ENCODE peak calls at places on chromosome 2, in five cellular contexts. W is H1, N is endothelial cell of umbilical vein, T is upper lobe of right lung, L is tibial artery. F is an unnamed sample. For H3K4me1, the result is how much of the 10 kb centered on the place peaks cover.

GRCh38 chr2:210445116-210445707 is 31.3 kb downstream of the LANCL1 start:
- DNase-seq in W (no peak), N (peak), T (no peak), L (no peak), F (no peak)

GRCh38 chr2:144694456-144694855 is 174.5 kb upstream of the ZEB2 start:
- DNase-seq in W (no peak), N (no peak), T (no peak), L (no peak), F (no peak)

GRCh38 chr2:196365923-196366322 is 194.5 kb upstream of the STK17B start:
- DNase-seq in W (no peak), N (no peak), T (no peak), L (no peak), F (no peak)

GRCh38 chr2:149703281-149703680 is 115.7 kb upstream of the MMADHC start:
- DNase-seq in W (no peak), N (peak), T (no peak), L (no peak), F (no peak)

GRCh38 chr2:181553244-181553643 is 96.1 kb downstream of the ITGA4 start:
- DNase-seq in W (no peak), N (no peak), T (no peak), L (no peak), F (no peak)

GRCh38 chr2:48439102-48439501 is 90.9 kb upstream of the STON1 start:
- DNase-seq in W (no peak), N (no peak), T (no peak), L (no peak), F (no peak)

GRCh38 chr2:70946832-70947442 is 11.2 kb downstream of the ATP6V1B1 start:
- DNase-seq in W (no peak), N (peak), T (peak), L (peak), F (peak)

GRCh38 chr2:33216508-33217182 is 259.8 kb upstream of the RASGRP3 start:
- DNase-seq in W (no peak), N (peak), T (no peak), L (peak), F (no peak)

GRCh38 chr2:172655091-172655837 is 80.4 kb upstream of the RAPGEF4 start:
- DNase-seq in W (no peak), N (peak), T (no peak), L (no peak), F (no peak)

GRCh38 chr2:102229141-102229764 is 42.4 kb downstream of the IL1RL2 start:
- DNase-seq in W (no peak), N (no peak), T (no peak), L (no peak), F (no peak)

GRCh38 chr2:208984376-208985100 is 439.3 kb upstream of the MAP2 start:
- DNase-seq in W (no peak), N (no peak), T (no peak), L (no peak), F (no peak)

GRCh38 chr2:133532919-133533318 is 35.3 kb downstream of the NCKAP5 start:
- DNase-seq in W (no peak), N (no peak), T (no peak), L (no peak), F (no peak)

GRCh38 chr2:46184794-46185583 is 112.2 kb upstream of the EPAS1 start:
- DNase-seq in W (no peak), N (no peak), T (no peak), L (no peak), F (peak)

GRCh38 chr2:145022671-145023330 is 502.9 kb upstream of the ZEB2 start:
- DNase-seq in W (no peak), N (no peak), T (no peak), L (no peak), F (no peak)

GRCh38 chr2:62641410-62641843 is 64.1 kb upstream of the EHBP1 start:
- DNase-seq in W (no peak), N (no peak), T (no peak), L (no peak), F (no peak)

GRCh38 chr2:205895981-205896655 is 189.9 kb downstream of the INO80D start:
- DNase-seq in W (no peak), N (no peak), T (no peak), L (no peak), F (no peak)

GRCh38 chr2:105515581-105516415 is 116.9 kb upstream of the FHL2 start:
- DNase-seq in W (no peak), N (peak), T (peak), L (peak), F (no peak)

GRCh38 chr2:71157124-71157802 is 26.8 kb downstream of the MPHOSPH10 start:
- DNase-seq in W (peak), N (peak), T (no peak), L (peak), F (peak)

GRCh38 chr2:133674433-133675331 is 106.4 kb upstream of the NCKAP5 start:
- DNase-seq in W (no peak), N (peak), T (peak), L (peak), F (peak)

GRCh38 chr2:153971250-153971649 is 99.5 kb downstream of the GALNT13 start:
- DNase-seq in W (no peak), N (no peak), T (no peak), L (no peak), F (no peak)

GRCh38 chr2:143890799-143891198 is 629.1 kb downstream of the ZEB2 start:
- DNase-seq in W (no peak), N (no peak), T (no peak), L (no peak), F (no peak)

GRCh38 chr2:114800371-114800770 is 357.9 kb downstream of the DPP10 start:
- DNase-seq in W (no peak), N (no peak), T (no peak), L (no peak), F (no peak)

GRCh38 chr2:48377646-48378045 is 152.3 kb upstream of the STON1 start:
- DNase-seq in W (no peak), N (no peak), T (no peak), L (no peak), F (no peak)

GRCh38 chr2:241017228-241017940 is 19.0 kb downstream of the SNED1 start:
- DNase-seq in W (no peak), N (no peak), T (peak), L (peak), F (peak)

GRCh38 chr2:69770193-69770702 is 28.3 kb downstream of the ANXA4 start:
- DNase-seq in W (no peak), N (peak), T (no peak), L (peak), F (no peak)

GRCh38 chr2:27408601-27409320 is 630 bp downstream of the PPM1G start:
- DNase-seq in W (no peak), N (peak), T (no peak), L (no peak), F (no peak)

GRCh38 chr2:46097714-46098480 is 199.3 kb upstream of the EPAS1 start:
- DNase-seq in W (no peak), N (peak), T (no peak), L (peak), F (no peak)

GRCh38 chr2:216274194-216274593 is 98.1 kb downstream of the MARCHF4 start:
- DNase-seq in W (no peak), N (no peak), T (no peak), L (no peak), F (no peak)

GRCh38 chr2:36820942-36821605 is 124.6 kb downstream of the VIT start:
- DNase-seq in W (no peak), N (no peak), T (no peak), L (no peak), F (no peak)

GRCh38 chr2:2524340-2524941 is 193.4 kb upstream of the MYT1L start:
- DNase-seq in W (no peak), N (no peak), T (no peak), L (no peak), F (no peak)

GRCh38 chr2:20317198-20317597 is 33.4 kb downstream of the PUM2 start:
- DNase-seq in W (no peak), N (no peak), T (no peak), L (no peak), F (no peak)

GRCh38 chr2:104213758-104214157 is 640.2 kb upstream of the POU3F3 start:
- DNase-seq in W (no peak), N (no peak), T (no peak), L (no peak), F (peak)

GRCh38 chr2:217901826-217902225 is 101.0 kb downstream of the TNS1 start:
- DNase-seq in W (no peak), N (no peak), T (no peak), L (peak), F (no peak)

DNA sequence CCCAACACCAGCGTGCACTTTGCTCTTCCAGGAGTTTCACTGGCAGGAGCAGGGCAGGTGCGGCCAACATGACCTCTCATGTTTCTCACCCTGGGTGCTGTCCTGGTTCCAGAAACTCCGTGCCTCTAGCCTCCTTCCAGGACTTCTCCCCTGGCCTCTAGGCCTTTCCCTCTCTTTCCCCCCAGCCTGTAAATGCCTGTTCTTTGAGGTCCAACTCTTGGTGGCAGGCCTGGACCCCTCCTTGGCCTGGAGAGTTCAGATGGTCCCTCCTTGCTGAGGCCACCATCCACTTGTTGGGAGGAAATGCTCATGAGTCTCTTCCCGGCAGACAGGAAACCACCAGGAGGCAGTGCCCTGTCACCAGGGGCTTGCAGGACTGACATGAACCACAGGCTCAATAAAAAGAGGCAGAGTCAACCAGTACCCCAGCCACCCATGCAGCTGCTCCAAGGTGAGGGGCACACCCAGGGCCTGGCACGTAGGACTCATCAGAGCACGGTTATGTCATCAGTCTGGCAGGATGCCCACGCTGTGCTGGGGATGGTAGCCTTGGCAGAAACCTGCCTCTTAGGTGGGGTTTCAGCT is 1.5 kb downstream of the MALL start:
- DNase-seq in W (no peak), N (peak), T (peak), L (no peak), F (peak)
- TF ChIP-seq CTCF in W (no peak), N (peak), T (peak), L (no peak), F (peak)

GRCh38 chr2:174596994-174597346 is 634 bp downstream of the WIPF1 start:
- DNase-seq in W (no peak), N (no peak), T (no peak), L (no peak), F (no peak)
- H3K4me1 ChIP-seq in W (under half), N (under half), T (under half), L (under half), F (under half)

GRCh38 chr2:96528680-96529375 is 7.7 kb upstream of the ARID5A start:
- DNase-seq in W (no peak), N (no peak), T (peak), L (peak), F (peak)

GRCh38 chr2:96526101-96526591 is 10.4 kb upstream of the ARID5A start:
- DNase-seq in W (no peak), N (no peak), T (peak), L (no peak), F (peak)

GRCh38 chr2:96526615-96527014 is 9.9 kb upstream of the ARID5A start:
- DNase-seq in W (no peak), N (no peak), T (peak), L (no peak), F (peak)

GRCh38 chr2:96527990-96528679 is 8.4 kb upstream of the ARID5A start:
- DNase-seq in W (no peak), N (peak), T (peak), L (peak), F (no peak)

GRCh38 chr2:96527052-96527964 is 9.2 kb upstream of the ARID5A start:
- DNase-seq in W (no peak), N (peak), T (peak), L (no peak), F (peak)
- TF ChIP-seq CTCF in W (no peak), N (peak), T (peak), L (no peak), F (peak)

GRCh38 chr2:11684894-11685460 is 15.0 kb upstream of the NTSR2 start:
- DNase-seq in W (no peak), N (no peak), T (no peak), L (no peak), F (peak)
- H3K4me1 ChIP-seq in W (under half), N (under half), T (under half), L (under half), F (under half)

GRCh38 chr2:183264890-183265535 is 140.8 kb downstream of the NUP35 start:
- DNase-seq in W (no peak), N (no peak), T (no peak), L (no peak), F (no peak)
- TF ChIP-seq CTCF in W (no peak), N (no peak), T (no peak), L (no peak), F (no peak)

F was measured in endodermal cell.